ENCODE peak calls at places on chromosomes 6 and 20, in ten cellular contexts. V, O, F, C, G, M, H, E, D and Q are unnamed samples.

GRCh38 chr6:107823047-107823557 is 1.0 kb downstream of the SCML4 start:
- DNase-seq in V (no peak), O (no peak), F (no peak), C (no peak), G (no peak), M (no peak), H (no peak), E (peak), D (no peak), Q (peak)

GRCh38 chr6:130872250-130873095 is 45.3 kb downstream of the SMLR1 start:
- DNase-seq in V (peak), O (peak), F (peak), C (peak), G (peak), M (peak), H (peak), E (peak), D (peak), Q (peak)

GRCh38 chr6:27888576-27888975 is 23.6 kb downstream of the OR2B2 start:
- DNase-seq in V (no peak), O (no peak), F (no peak), C (no peak), G (no peak), M (no peak), H (no peak), E (peak), D (no peak), Q (no peak)

GRCh38 chr6:55925292-55925691 is 49.9 kb upstream of the BMP5 start:
- DNase-seq in V (peak), O (no peak), F (no peak), C (peak), G (no peak), M (no peak), H (no peak), E (no peak), D (peak), Q (no peak)

GRCh38 chr6:110738899-110739365 is 76.3 kb downstream of the CDK19 start:
- DNase-seq in V (peak), O (peak), F (no peak), C (no peak), G (peak), M (peak), H (no peak), E (no peak), D (no peak), Q (no peak)

GRCh38 chr6:147043994-147044477 is 160.2 kb upstream of the STXBP5 start:
- DNase-seq in V (peak), O (no peak), F (no peak), C (peak), G (no peak), M (no peak), H (no peak), E (no peak), D (peak), Q (no peak)

GRCh38 chr20:61222699-61223098 is 29.4 kb upstream of the CDH4 start:
- DNase-seq in V (no peak), O (no peak), F (no peak), C (no peak), G (no peak), M (no peak), H (no peak), E (no peak), D (no peak), Q (no peak)

GRCh38 chr6:61555993-61556392 is 730.0 kb downstream of the KHDRBS2 start:
- DNase-seq in V (no peak), O (no peak), F (no peak), C (no peak), G (no peak), M (no peak), H (no peak), E (no peak), D (no peak), Q (no peak)

GRCh38 chr6:161029195-161029809 is 37.7 kb downstream of the MAP3K4 start:
- DNase-seq in V (no peak), O (no peak), F (peak), C (peak), G (no peak), M (no peak), H (no peak), E (no peak), D (peak), Q (peak)

GRCh38 chr6:168038576-168039140 is 40.4 kb downstream of the FRMD1 start:
- DNase-seq in V (no peak), O (no peak), F (no peak), C (no peak), G (no peak), M (no peak), H (no peak), E (no peak), D (no peak), Q (no peak)

GRCh38 chr20:25623225-25623735 is 534 bp downstream of the NANP start:
- DNase-seq in V (peak), O (peak), F (peak), C (no peak), G (peak), M (peak), H (peak), E (peak), D (peak), Q (peak)

GRCh38 chr20:62195072-62195400 is 12.2 kb downstream of the MTG2 start:
- DNase-seq in V (no peak), O (no peak), F (no peak), C (no peak), G (no peak), M (no peak), H (no peak), E (no peak), D (no peak), Q (no peak)

GRCh38 chr6:104134876-104135275 is 724.8 kb downstream of the HACE1 start:
- DNase-seq in V (no peak), O (no peak), F (no peak), C (no peak), G (no peak), M (no peak), H (no peak), E (no peak), D (no peak), Q (no peak)

GRCh38 chr6:1814279-1814678 is 204.6 kb downstream of the FOXC1 start:
- DNase-seq in V (no peak), O (no peak), F (no peak), C (no peak), G (no peak), M (no peak), H (no peak), E (no peak), D (no peak), Q (no peak)

GRCh38 chr6:82270791-82271392 is 23.3 kb upstream of the IBTK start:
- DNase-seq in V (peak), O (peak), F (peak), C (peak), G (peak), M (no peak), H (no peak), E (peak), D (peak), Q (peak)

GRCh38 chr6:23349521-23350147 is 776.4 kb upstream of the NRSN1 start:
- DNase-seq in V (peak), O (no peak), F (no peak), C (peak), G (peak), M (no peak), H (no peak), E (no peak), D (peak), Q (no peak)

GRCh38 chr6:136795996-136796395 is 3.7 kb upstream of the MAP3K5 start:
- DNase-seq in V (no peak), O (no peak), F (no peak), C (no peak), G (no peak), M (no peak), H (no peak), E (no peak), D (no peak), Q (no peak)

GRCh38 chr20:62494537-62494936 is 18.7 kb upstream of the GATA5 start:
- DNase-seq in V (no peak), O (no peak), F (peak), C (no peak), G (no peak), M (no peak), H (no peak), E (peak), D (no peak), Q (no peak)

GRCh38 chr6:20870493-20870892 is 336.2 kb downstream of the CDKAL1 start:
- DNase-seq in V (no peak), O (no peak), F (no peak), C (no peak), G (no peak), M (no peak), H (no peak), E (no peak), D (no peak), Q (no peak)

GRCh38 chr6:8194499-8194898 is 92.2 kb upstream of the EEF1E1 start:
- DNase-seq in V (no peak), O (no peak), F (no peak), C (no peak), G (no peak), M (no peak), H (no peak), E (no peak), D (no peak), Q (no peak)

GRCh38 chr6:45163952-45164766 is 164.0 kb upstream of the RUNX2 start:
- DNase-seq in V (no peak), O (no peak), F (peak), C (peak), G (no peak), M (no peak), H (no peak), E (no peak), D (no peak), Q (peak)

GRCh38 chr6:111596784-111597183 is 8.9 kb downstream of the TRAF3IP2 start:
- DNase-seq in V (no peak), O (no peak), F (no peak), C (no peak), G (no peak), M (no peak), H (no peak), E (no peak), D (no peak), Q (no peak)

GRCh38 chr6:113676057-113676456 is 181.1 kb upstream of the MARCKS start:
- DNase-seq in V (no peak), O (no peak), F (no peak), C (no peak), G (no peak), M (no peak), H (no peak), E (no peak), D (no peak), Q (no peak)

GRCh38 chr6:127078669-127079068 is 39.8 kb upstream of the RSPO3 start:
- DNase-seq in V (no peak), O (no peak), F (no peak), C (no peak), G (no peak), M (no peak), H (no peak), E (no peak), D (no peak), Q (no peak)
- TF ChIP-seq CTCF in V (no peak), O (no peak), F (no peak), C (no peak), G (no peak), M (no peak), H (no peak), E (no peak), D (no peak), Q (no peak)

DNA sequence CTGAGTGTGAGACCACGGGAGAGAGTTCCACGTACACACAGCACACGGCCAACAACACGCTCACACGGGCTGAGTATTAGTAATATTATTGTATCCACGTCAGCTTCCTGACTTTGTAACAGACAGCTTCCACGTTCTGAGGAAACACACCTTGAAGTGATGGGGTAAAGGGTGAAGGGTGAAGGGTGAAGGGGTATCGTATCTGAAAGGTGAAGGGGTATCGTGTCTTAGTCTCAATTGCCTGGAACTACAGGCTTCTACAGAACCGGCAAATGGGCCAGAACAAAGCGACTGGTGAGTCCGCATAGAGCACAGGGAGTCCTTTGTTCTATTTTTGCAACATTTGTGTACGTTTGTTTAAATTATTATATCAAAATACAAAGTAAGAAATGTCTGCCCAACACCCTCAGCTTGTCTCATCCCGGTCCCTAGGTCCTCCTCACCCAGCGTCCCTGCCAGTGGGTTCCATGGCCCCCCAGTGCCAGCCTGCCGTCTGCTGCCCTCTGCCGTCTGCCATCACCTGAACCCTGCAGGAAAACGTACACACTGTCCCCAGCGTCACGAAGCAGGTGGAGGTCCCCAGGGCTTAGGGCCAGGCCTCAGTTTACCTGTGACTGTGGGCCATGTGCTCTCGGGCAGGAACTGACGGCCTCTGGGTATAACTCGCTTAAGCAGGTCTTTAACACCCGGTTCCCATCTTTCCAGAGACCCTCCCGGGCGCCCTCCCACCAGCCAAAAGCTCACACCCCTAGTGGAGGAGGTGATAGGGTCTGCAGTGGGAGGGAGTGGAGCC is 4.4 kb upstream of the HELZ2 start:
- DNase-seq in V (no peak), O (no peak), F (no peak), C (no peak), G (no peak), M (no peak), H (no peak), E (peak), D (no peak), Q (no peak)
- TF ChIP-seq CTCF in V (no peak), O (peak), F (no peak), C (no peak), G (no peak), M (no peak), H (no peak), E (peak), D (no peak), Q (peak)

GRCh38 chr6:134640975-134641429 is 308.9 kb downstream of the ALDH8A1 start:
- DNase-seq in V (peak), O (peak), F (peak), C (peak), G (peak), M (peak), H (peak), E (peak), D (peak), Q (peak)
- TF ChIP-seq CTCF in V (peak), O (peak), F (peak), C (peak), G (peak), M (peak), H (peak), E (peak), D (peak), Q (peak)

GRCh38 chr20:5402903-5403531 is 86.3 kb upstream of the PROKR2 start:
- DNase-seq in V (peak), O (peak), F (peak), C (peak), G (peak), M (no peak), H (no peak), E (peak), D (peak), Q (peak)
- TF ChIP-seq CTCF in V (peak), O (peak), F (peak), C (peak), G (peak), M (peak), H (no peak), E (peak), D (peak), Q (peak)

GRCh38 chr20:19901226-19901625 is 115.9 kb upstream of the NAA20 start:
- DNase-seq in V (peak), O (no peak), F (no peak), C (peak), G (no peak), M (no peak), H (no peak), E (no peak), D (no peak), Q (no peak)
- TF ChIP-seq CTCF in V (peak), O (peak), F (no peak), C (no peak), G (no peak), M (peak), H (no peak), E (no peak), D (no peak), Q (no peak)

GRCh38 chr6:34526241-34526972 is 29.7 kb downstream of the SPDEF start:
- DNase-seq in V (no peak), O (no peak), F (no peak), C (no peak), G (no peak), M (no peak), H (peak), E (no peak), D (no peak), Q (no peak)

GRCh38 chr6:34525431-34526175 is 30.5 kb downstream of the SPDEF start:
- DNase-seq in V (no peak), O (no peak), F (no peak), C (no peak), G (no peak), M (no peak), H (peak), E (no peak), D (no peak), Q (no peak)

GRCh38 chr6:34527751-34528670 is 28.1 kb downstream of the SPDEF start:
- DNase-seq in V (no peak), O (no peak), F (no peak), C (no peak), G (no peak), M (no peak), H (peak), E (no peak), D (no peak), Q (no peak)

GRCh38 chr6:34528996-34529664 is 27.0 kb downstream of the SPDEF start:
- DNase-seq in V (no peak), O (no peak), F (no peak), C (no peak), G (no peak), M (no peak), H (no peak), E (no peak), D (no peak), Q (no peak)

GRCh38 chr6:34526992-34527728 is 29.0 kb downstream of the SPDEF start:
- DNase-seq in V (peak), O (peak), F (peak), C (peak), G (peak), M (peak), H (peak), E (peak), D (peak), Q (peak)
- TF ChIP-seq CTCF in V (peak), O (peak), F (peak), C (peak), G (peak), M (peak), H (peak), E (peak), D (peak), Q (peak)

GRCh38 chr6:16872543-16873230 is 111.4 kb upstream of the ATXN1 start:
- DNase-seq in V (no peak), O (no peak), F (peak), C (peak), G (no peak), M (no peak), H (no peak), E (no peak), D (no peak), Q (peak)
- TF ChIP-seq CTCF in V (no peak), O (no peak), F (peak), C (peak), G (no peak), M (no peak), H (no peak), E (no peak), D (no peak), Q (peak)

GRCh38 chr20:5153612-5154542 is 27.1 kb downstream of the CDS2 start:
- DNase-seq in V (no peak), O (peak), F (no peak), C (peak), G (no peak), M (no peak), H (no peak), E (no peak), D (no peak), Q (no peak)
- TF ChIP-seq CTCF in V (no peak), O (no peak), F (no peak), C (peak), G (no peak), M (no peak), H (no peak), E (no peak), D (no peak), Q (no peak)

GRCh38 chr6:14282854-14283505 is 165.4 kb downstream of the CD83 start:
- DNase-seq in V (no peak), O (no peak), F (no peak), C (no peak), G (no peak), M (no peak), H (no peak), E (no peak), D (no peak), Q (no peak)

GRCh38 chr6:14284969-14285368 is 167.4 kb downstream of the CD83 start:
- DNase-seq in V (no peak), O (no peak), F (no peak), C (no peak), G (no peak), M (no peak), H (no peak), E (no peak), D (no peak), Q (no peak)

GRCh38 chr6:14282326-14282725 is 164.8 kb downstream of the CD83 start:
- DNase-seq in V (no peak), O (no peak), F (no peak), C (no peak), G (peak), M (no peak), H (no peak), E (no peak), D (no peak), Q (no peak)

GRCh38 chr6:14281831-14282230 is 164.3 kb downstream of the CD83 start:
- DNase-seq in V (no peak), O (no peak), F (no peak), C (no peak), G (no peak), M (no peak), H (no peak), E (no peak), D (no peak), Q (no peak)

GRCh38 chr6:14283600-14284235 is 166.1 kb downstream of the CD83 start:
- DNase-seq in V (no peak), O (no peak), F (no peak), C (peak), G (no peak), M (no peak), H (no peak), E (no peak), D (no peak), Q (no peak)
- TF ChIP-seq CTCF in V (no peak), O (peak), F (no peak), C (peak), G (peak), M (no peak), H (no peak), E (peak), D (no peak), Q (no peak)